ENCODE peak calls at places on chromosome 11, in eight cellular contexts. Q is NCI-H1436, M is erythroblast, B is NCI-H1930, H is NCI-H2081, W is foreskin fibroblast, K is lung, T is thoracic aorta. I is an unnamed sample.

GRCh38 chr11:13339196-13340153 is 61.9 kb downstream of the BMAL1 start:
- DNase-seq in Q (no peak), M (no peak), B (no peak), H (no peak), W (peak), K (peak), T (no peak), I (no peak)

GRCh38 chr11:221539-221938 is 14.0 kb downstream of the RIC8A start:
- DNase-seq in Q (no peak), M (no peak), B (no peak), H (no peak), W (no peak), K (no peak), T (no peak), I (no peak)

GRCh38 chr11:22711212-22711770 is 44.9 kb downstream of the GAS2 start:
- DNase-seq in Q (no peak), M (no peak), B (no peak), H (no peak), W (no peak), K (no peak), T (no peak), I (no peak)

GRCh38 chr11:2860636-2861035 is 24.9 kb downstream of the CDKN1C start:
- DNase-seq in Q (no peak), M (no peak), B (no peak), H (no peak), W (peak), K (no peak), T (no peak), I (no peak)

GRCh38 chr11:67441731-67442401 is 1.4 kb downstream of the CORO1B start:
- DNase-seq in Q (no peak), M (no peak), B (no peak), H (no peak), W (no peak), K (no peak), T (no peak), I (no peak)

GRCh38 chr11:108788565-108789199 is 123.8 kb downstream of the DDX10 start:
- DNase-seq in Q (no peak), M (no peak), B (no peak), H (no peak), W (peak), K (no peak), T (no peak), I (no peak)

GRCh38 chr11:119518746-119519382 is 95.9 kb upstream of the THY1 start:
- DNase-seq in Q (no peak), M (peak), B (no peak), H (no peak), W (peak), K (no peak), T (no peak), I (no peak)

GRCh38 chr11:58444285-58444684 is 2.2 kb upstream of the OR5B12 start:
- DNase-seq in Q (no peak), M (no peak), B (no peak), H (no peak), W (no peak), K (no peak), T (no peak), I (no peak)

GRCh38 chr11:85531498-85531897 is 95.6 kb downstream of the DLG2 start:
- DNase-seq in Q (no peak), M (no peak), B (no peak), H (no peak), W (no peak), K (no peak), T (no peak), I (no peak)

GRCh38 chr11:75986966-75987365 is 172.0 kb downstream of the UVRAG start:
- DNase-seq in Q (no peak), M (no peak), B (no peak), H (no peak), W (peak), K (no peak), T (no peak), I (no peak)

GRCh38 chr11:23729088-23729487 is 767.8 kb upstream of the LUZP2 start:
- DNase-seq in Q (no peak), M (no peak), B (no peak), H (no peak), W (no peak), K (no peak), T (no peak), I (no peak)

GRCh38 chr11:133713844-133714243 is 131.5 kb downstream of the SPATA19 start:
- DNase-seq in Q (no peak), M (no peak), B (no peak), H (no peak), W (no peak), K (no peak), T (no peak), I (no peak)

GRCh38 chr11:61171907-61172306 is 10.7 kb upstream of the VPS37C start:
- DNase-seq in Q (no peak), M (no peak), B (no peak), H (no peak), W (no peak), K (no peak), T (no peak), I (no peak)

I was measured in brain pericyte.